ENCODE peak calls at places on chromosomes 2 and 18, in seven cellular contexts. E, O, L, P, I, G and Z are unnamed samples.

GRCh38 chr2:208781166-208781565 is 374.6 kb downstream of the PTH2R start:
- DNase-seq in E (no peak), O (no peak), L (no peak), P (no peak), I (peak), G (no peak), Z (no peak)

GRCh38 chr2:71892132-71892730 is 255.4 kb downstream of the CYP26B1 start:
- DNase-seq in E (no peak), O (no peak), L (no peak), P (no peak), I (no peak), G (no peak), Z (no peak)

GRCh38 chr2:23601301-23601965 is 216.5 kb downstream of the KLHL29 start:
- DNase-seq in E (peak), O (no peak), L (no peak), P (no peak), I (no peak), G (no peak), Z (peak)

GRCh38 chr18:46482831-46483230 is 174.2 kb downstream of the LOXHD1 start:
- DNase-seq in E (no peak), O (no peak), L (no peak), P (no peak), I (no peak), G (no peak), Z (no peak)

GRCh38 chr2:133431289-133431688 is 137.0 kb downstream of the NCKAP5 start:
- DNase-seq in E (peak), O (no peak), L (no peak), P (no peak), I (peak), G (no peak), Z (peak)

GRCh38 chr2:109238580-109238979 is 109.6 kb downstream of the SH3RF3 start:
- DNase-seq in E (peak), O (no peak), L (peak), P (peak), I (peak), G (no peak), Z (peak)

GRCh38 chr2:64666810-64667438 is 13.2 kb upstream of the SERTAD2 start:
- DNase-seq in E (no peak), O (no peak), L (no peak), P (no peak), I (no peak), G (no peak), Z (no peak)

GRCh38 chr2:106163948-106164580 is 30.0 kb downstream of the UXS1 start:
- DNase-seq in E (no peak), O (no peak), L (no peak), P (peak), I (peak), G (peak), Z (peak)

GRCh38 chr2:61193670-61194561 is 31.9 kb downstream of the C2orf74 start:
- DNase-seq in E (no peak), O (no peak), L (no peak), P (no peak), I (peak), G (no peak), Z (peak)

GRCh38 chr2:173881886-173882285 is 83.3 kb downstream of the SP3 start:
- DNase-seq in E (peak), O (no peak), L (no peak), P (no peak), I (peak), G (no peak), Z (no peak)

GRCh38 chr2:2902551-2903216 is 474.9 kb downstream of the EIPR1 start:
- DNase-seq in E (no peak), O (no peak), L (peak), P (no peak), I (no peak), G (no peak), Z (no peak)

GRCh38 chr2:121240436-121240835 is 44.6 kb downstream of the TFCP2L1 start:
- DNase-seq in E (no peak), O (no peak), L (no peak), P (no peak), I (no peak), G (no peak), Z (no peak)

GRCh38 chr18:23879544-23879943 is 135.0 kb upstream of the TTC39C start:
- DNase-seq in E (no peak), O (no peak), L (no peak), P (no peak), I (no peak), G (no peak), Z (no peak)

GRCh38 chr2:229269146-229269545 is 1.9 kb downstream of the PID1 start:
- DNase-seq in E (no peak), O (no peak), L (no peak), P (no peak), I (no peak), G (no peak), Z (no peak)

GRCh38 chr2:229275506-229275905 is 4.4 kb upstream of the PID1 start:
- DNase-seq in E (no peak), O (no peak), L (no peak), P (no peak), I (no peak), G (no peak), Z (no peak)

GRCh38 chr2:229269986-229270385 is 1.1 kb downstream of the PID1 start:
- DNase-seq in E (no peak), O (no peak), L (no peak), P (no peak), I (no peak), G (no peak), Z (peak)

GRCh38 chr2:229270551-229271410 is at the start of gene PID1:
- DNase-seq in E (peak), O (no peak), L (no peak), P (no peak), I (peak), G (peak), Z (peak)

GRCh38 chr2:229273384-229274338 is 2.6 kb upstream of the PID1 start:
- DNase-seq in E (peak), O (no peak), L (no peak), P (peak), I (peak), G (peak), Z (peak)
- H3K4me3 ChIP-seq in E (peak), O (no peak), L (no peak), P (peak), I (peak), G (peak), Z (peak)

DNA sequence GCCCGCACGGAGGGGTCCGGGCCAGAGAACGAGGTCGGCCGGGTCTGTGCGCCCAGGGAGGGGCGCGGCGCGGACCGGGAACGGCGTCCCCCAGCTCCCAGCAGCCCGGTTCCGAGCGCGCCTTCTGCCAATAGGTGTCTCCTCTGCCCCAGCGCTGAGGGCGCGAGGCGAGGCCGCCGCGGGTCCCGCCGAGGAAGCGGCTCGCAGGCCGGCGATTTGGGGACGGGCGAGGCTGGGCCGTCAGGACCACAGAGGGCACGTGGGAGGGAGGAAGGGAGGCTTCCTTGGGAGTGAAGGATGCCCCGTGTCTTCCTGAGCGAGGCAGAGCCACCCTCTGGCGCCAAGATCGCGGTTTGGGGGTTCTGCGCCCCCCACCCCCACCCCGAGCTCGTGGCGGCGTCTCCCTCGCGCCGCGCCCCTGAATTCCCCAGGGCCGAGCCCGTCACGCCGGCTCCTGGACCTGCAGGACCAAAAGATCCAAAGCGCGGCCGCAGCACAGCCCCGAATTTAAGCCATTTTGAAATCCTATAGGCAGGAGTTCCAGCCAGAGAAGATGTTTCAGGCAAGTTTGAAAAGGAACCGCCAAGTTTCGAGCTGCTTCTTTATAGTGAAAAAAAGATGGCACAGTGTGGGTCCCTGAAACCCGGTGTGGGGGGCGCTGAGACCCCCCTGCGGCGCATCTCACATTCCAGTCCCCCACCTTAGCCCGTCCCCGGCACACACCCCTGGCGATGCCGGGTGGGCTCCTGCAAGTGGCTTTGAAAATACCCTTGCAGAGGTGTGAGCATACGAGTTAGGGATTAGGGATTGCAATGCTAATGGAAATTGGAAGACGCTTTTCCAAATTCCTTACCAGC is 929 bp downstream of the NFATC1 start:
- DNase-seq in E (peak), O (no peak), L (no peak), P (no peak), I (no peak), G (no peak), Z (peak)
- H3K4me3 ChIP-seq in E (no peak), O (peak), L (peak), P (peak), I (peak), G (peak), Z (peak)

DNA sequence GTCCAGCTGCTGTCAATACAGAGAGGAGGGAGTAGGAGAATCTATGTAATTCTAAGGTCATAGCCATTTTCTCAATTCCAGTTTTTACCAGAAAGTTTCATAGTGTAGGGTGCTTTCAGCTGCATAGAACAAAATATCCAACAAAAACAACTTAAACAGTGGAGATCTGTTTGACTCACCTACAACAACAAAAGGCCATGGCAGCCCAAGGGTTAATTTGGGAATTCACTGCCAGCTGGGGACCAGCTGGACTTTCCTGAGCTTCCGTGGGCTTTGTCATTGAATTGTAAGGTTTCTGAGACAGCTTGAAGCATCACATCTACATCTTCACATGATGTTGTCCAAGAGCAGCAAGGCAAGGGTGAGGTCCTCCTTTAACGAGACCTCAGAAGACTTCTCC is 512.7 kb downstream of the IRS1 start:
- DNase-seq in E (no peak), O (no peak), L (no peak), P (no peak), I (no peak), G (no peak), Z (no peak)
- H3K4me3 ChIP-seq in E (no peak), O (no peak), L (no peak), P (no peak), I (no peak), G (no peak), Z (no peak)

DNA sequence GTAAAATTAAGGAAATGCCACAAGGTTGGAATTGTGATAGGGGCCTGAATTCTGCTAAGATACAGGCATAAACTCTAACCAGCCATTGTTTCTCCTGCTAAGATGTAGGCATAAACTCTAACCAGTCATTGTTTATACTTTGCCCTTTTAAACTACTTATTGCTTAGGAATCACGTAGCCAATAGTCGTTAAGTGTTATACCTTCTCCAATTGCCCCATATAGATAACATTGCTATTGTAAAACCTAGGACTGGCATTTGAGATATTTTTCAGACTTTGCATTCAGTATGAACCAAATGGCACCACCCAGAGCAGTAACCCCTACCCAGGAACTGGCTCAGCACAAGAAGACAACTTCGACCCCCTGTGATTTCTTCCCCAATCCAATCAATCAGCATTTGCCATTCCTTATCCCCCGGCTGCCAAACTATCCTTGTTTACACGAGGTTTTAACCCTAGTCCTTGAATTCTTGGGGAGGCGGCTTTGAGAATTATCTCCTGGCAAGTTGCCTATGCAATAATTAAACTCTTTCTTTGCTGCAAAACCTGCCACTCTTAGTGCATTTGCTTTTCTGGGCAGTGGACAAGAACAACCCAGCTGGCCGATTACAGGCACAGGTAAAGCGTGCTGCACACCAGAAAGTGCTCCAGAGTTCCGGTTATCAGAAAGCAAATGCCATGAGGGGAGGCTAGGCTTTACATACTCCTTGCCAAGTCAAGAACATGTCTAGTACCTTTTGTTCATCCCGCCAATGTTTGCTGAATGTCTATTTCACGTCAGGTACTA is 167.6 kb downstream of the LAMA1 start:
- DNase-seq in E (no peak), O (no peak), L (no peak), P (no peak), I (no peak), G (no peak), Z (no peak)
- H3K4me3 ChIP-seq in E (no peak), O (no peak), L (no peak), P (no peak), I (no peak), G (no peak), Z (no peak)